ENCODE peak calls at places on chromosomes 12 and 14, in six cellular contexts. One of them, this sample, is unnamed.

GRCh38 chr14:68133856-68134255 is 314.3 kb downstream of the RAD51B start:
- DNase-seq in ovary: no peak
- DNase-seq in stomach: no peak
- DNase-seq in choroid plexus epithelial cell: no peak
- DNase-seq in IMR-90: no peak
- DNase-seq in astrocyte of the spinal cord: no peak
- DNase-seq in this sample: no peak

GRCh38 chr12:67807808-67808207 is 159.3 kb downstream of the DYRK2 start:
- DNase-seq in ovary: no peak
- DNase-seq in stomach: no peak
- DNase-seq in choroid plexus epithelial cell: no peak
- DNase-seq in IMR-90: peak; percentile 16
- DNase-seq in astrocyte of the spinal cord: no peak
- DNase-seq in this sample: peak; percentile 65

GRCh38 chr14:77027538-77028383 is 747 bp downstream of the IRF2BPL start:
- DNase-seq in ovary: peak; percentile 87
- DNase-seq in stomach: peak; percentile 64
- DNase-seq in choroid plexus epithelial cell: peak; percentile 83
- DNase-seq in IMR-90: peak; percentile 81
- DNase-seq in astrocyte of the spinal cord: peak; percentile 84
- DNase-seq in this sample: peak; percentile 75

GRCh38 chr12:58424735-58425379 is 483.5 kb downstream of the ATP23 start:
- DNase-seq in ovary: no peak
- DNase-seq in stomach: no peak
- DNase-seq in choroid plexus epithelial cell: peak; percentile 46
- DNase-seq in IMR-90: no peak
- DNase-seq in astrocyte of the spinal cord: peak; percentile 20
- DNase-seq in this sample: peak; percentile 34

GRCh38 chr12:33614630-33615029 is 175.0 kb upstream of the SYT10 start:
- DNase-seq in ovary: no peak
- DNase-seq in stomach: no peak
- DNase-seq in choroid plexus epithelial cell: no peak
- DNase-seq in IMR-90: no peak
- DNase-seq in astrocyte of the spinal cord: no peak
- DNase-seq in this sample: no peak

GRCh38 chr14:31206536-31207286 is 882 bp downstream of the HECTD1 start:
- DNase-seq in ovary: peak; percentile 44
- DNase-seq in stomach: peak; percentile 50
- DNase-seq in choroid plexus epithelial cell: no peak
- DNase-seq in IMR-90: no peak
- DNase-seq in astrocyte of the spinal cord: peak; percentile 9
- DNase-seq in this sample: peak; percentile 45

GRCh38 chr12:121712462-121713256 is at the start of gene TMEM120B:
- DNase-seq in ovary: peak; percentile 81
- DNase-seq in stomach: peak; percentile 90
- DNase-seq in choroid plexus epithelial cell: peak; percentile 71
- DNase-seq in IMR-90: peak; percentile 71
- DNase-seq in astrocyte of the spinal cord: peak; percentile 63
- DNase-seq in this sample: peak; percentile 82

GRCh38 chr12:123532808-123533649 is 490 bp downstream of the RILPL1 start:
- DNase-seq in ovary: peak; percentile 40
- DNase-seq in stomach: peak; percentile 28
- DNase-seq in choroid plexus epithelial cell: peak; percentile 23
- DNase-seq in IMR-90: peak; percentile 24
- DNase-seq in astrocyte of the spinal cord: peak; percentile 35
- DNase-seq in this sample: peak; percentile 49

GRCh38 chr14:99321955-99322730 is 50.1 kb upstream of the BCL11B start:
- DNase-seq in ovary: no peak
- DNase-seq in stomach: no peak
- DNase-seq in choroid plexus epithelial cell: no peak
- DNase-seq in IMR-90: no peak
- DNase-seq in astrocyte of the spinal cord: no peak
- DNase-seq in this sample: no peak

GRCh38 chr12:26791328-26791791 is 41.6 kb downstream of the ITPR2 start:
- DNase-seq in ovary: no peak
- DNase-seq in stomach: no peak
- DNase-seq in choroid plexus epithelial cell: peak; percentile 72
- DNase-seq in IMR-90: peak; percentile 43
- DNase-seq in astrocyte of the spinal cord: peak; percentile 63
- DNase-seq in this sample: peak; percentile 68

GRCh38 chr12:13002301-13003097 is 2.4 kb upstream of the HEBP1 start:
- DNase-seq in ovary: no peak
- DNase-seq in stomach: no peak
- DNase-seq in choroid plexus epithelial cell: no peak
- DNase-seq in IMR-90: peak; percentile 23
- DNase-seq in astrocyte of the spinal cord: no peak
- DNase-seq in this sample: no peak

GRCh38 chr14:59046746-59047145 is 141.7 kb upstream of the DAAM1 start:
- DNase-seq in ovary: no peak
- DNase-seq in stomach: no peak
- DNase-seq in choroid plexus epithelial cell: no peak
- DNase-seq in IMR-90: no peak
- DNase-seq in astrocyte of the spinal cord: peak; percentile 61
- DNase-seq in this sample: no peak

GRCh38 chr14:56487090-56487667 is 92.4 kb upstream of the TMEM260 start:
- DNase-seq in ovary: no peak
- DNase-seq in stomach: no peak
- DNase-seq in choroid plexus epithelial cell: peak; percentile 55
- DNase-seq in IMR-90: peak; percentile 32
- DNase-seq in astrocyte of the spinal cord: peak; percentile 26
- DNase-seq in this sample: peak; percentile 37

GRCh38 chr14:102590667-102591099 is 1.8 kb upstream of the RCOR1 start:
- DNase-seq in ovary: peak; percentile 39
- DNase-seq in stomach: peak; percentile 45
- DNase-seq in choroid plexus epithelial cell: peak; percentile 54
- DNase-seq in IMR-90: peak; percentile 23
- DNase-seq in astrocyte of the spinal cord: peak; percentile 28
- DNase-seq in this sample: peak; percentile 42

GRCh38 chr14:93128785-93129459 is 13.2 kb upstream of the ITPK1 start:
- DNase-seq in ovary: no peak
- DNase-seq in stomach: no peak
- DNase-seq in choroid plexus epithelial cell: no peak
- DNase-seq in IMR-90: no peak
- DNase-seq in astrocyte of the spinal cord: no peak
- DNase-seq in this sample: no peak

GRCh38 chr12:3214508-3215365 is 137.6 kb downstream of the TSPAN9 start:
- DNase-seq in ovary: no peak
- DNase-seq in stomach: no peak
- DNase-seq in choroid plexus epithelial cell: no peak
- DNase-seq in IMR-90: no peak
- DNase-seq in astrocyte of the spinal cord: no peak
- DNase-seq in this sample: no peak

GRCh38 chr12:27588786-27589185 is 64.8 kb downstream of the PPFIBP1 start:
- DNase-seq in ovary: no peak
- DNase-seq in stomach: no peak
- DNase-seq in choroid plexus epithelial cell: no peak
- DNase-seq in IMR-90: no peak
- DNase-seq in astrocyte of the spinal cord: no peak
- DNase-seq in this sample: no peak

GRCh38 chr12:39723831-39724230 is 104.2 kb upstream of the ABCD2 start:
- DNase-seq in ovary: no peak
- DNase-seq in stomach: no peak
- DNase-seq in choroid plexus epithelial cell: peak; percentile 2
- DNase-seq in IMR-90: no peak
- DNase-seq in astrocyte of the spinal cord: peak; percentile 30
- DNase-seq in this sample: peak; percentile 2

GRCh38 chr12:110896559-110896958 is 23.8 kb downstream of the MYL2 start:
- DNase-seq in ovary: no peak
- DNase-seq in stomach: no peak
- DNase-seq in choroid plexus epithelial cell: no peak
- DNase-seq in IMR-90: no peak
- DNase-seq in astrocyte of the spinal cord: no peak
- DNase-seq in this sample: no peak

GRCh38 chr12:116542345-116542950 is 16.7 kb upstream of the MAP1LC3B2 start:
- DNase-seq in ovary: no peak
- DNase-seq in stomach: no peak
- DNase-seq in choroid plexus epithelial cell: no peak
- DNase-seq in IMR-90: no peak
- DNase-seq in astrocyte of the spinal cord: no peak
- DNase-seq in this sample: no peak

GRCh38 chr14:74955229-74955999 is at the start of gene PGF:
- DNase-seq in ovary: peak; percentile 52
- DNase-seq in stomach: peak; percentile 74
- DNase-seq in choroid plexus epithelial cell: peak; percentile 55
- DNase-seq in IMR-90: no peak
- DNase-seq in astrocyte of the spinal cord: peak; percentile 30
- DNase-seq in this sample: peak; percentile 46

GRCh38 chr14:103141117-103141796 is 18.0 kb downstream of the TNFAIP2 start:
- DNase-seq in ovary: no peak
- DNase-seq in stomach: peak; percentile 71
- DNase-seq in choroid plexus epithelial cell: peak; percentile 61
- DNase-seq in IMR-90: peak; percentile 38
- DNase-seq in astrocyte of the spinal cord: no peak
- DNase-seq in this sample: peak; percentile 62

DNA sequence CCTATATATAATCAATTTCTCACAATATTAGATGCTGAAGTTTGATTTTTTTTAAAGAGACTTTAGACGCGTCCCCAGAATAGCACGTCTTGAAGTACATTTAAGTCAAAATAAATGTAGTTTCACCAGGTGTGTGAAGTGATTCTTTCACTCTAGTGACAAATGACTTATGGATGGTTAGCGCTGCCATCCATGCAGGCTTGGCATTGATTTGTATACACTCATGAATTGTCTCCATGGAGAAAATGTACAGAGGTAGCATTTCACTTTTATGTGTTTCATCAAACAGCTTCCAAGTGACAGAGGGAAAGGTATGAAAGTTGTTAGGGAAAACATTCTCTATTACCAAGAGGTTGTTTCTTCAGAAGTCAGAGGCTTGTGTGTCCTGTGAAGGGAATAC is 360.8 kb downstream of the PDZRN4 start:
- DNase-seq in ovary: no peak
- DNase-seq in stomach: no peak
- DNase-seq in choroid plexus epithelial cell: no peak
- DNase-seq in IMR-90: no peak
- DNase-seq in astrocyte of the spinal cord: no peak
- DNase-seq in this sample: no peak
- H3K4me3 ChIP-seq in ovary: no peak overlapping the region
- H3K4me3 ChIP-seq in stomach: no peak overlapping the region
- H3K4me3 ChIP-seq in choroid plexus epithelial cell: no peak overlapping the region
- H3K4me3 ChIP-seq in IMR-90: no peak overlapping the region
- H3K4me3 ChIP-seq in astrocyte of the spinal cord: no peak overlapping the region
- H3K4me3 ChIP-seq in this sample: no peak overlapping the region

DNA sequence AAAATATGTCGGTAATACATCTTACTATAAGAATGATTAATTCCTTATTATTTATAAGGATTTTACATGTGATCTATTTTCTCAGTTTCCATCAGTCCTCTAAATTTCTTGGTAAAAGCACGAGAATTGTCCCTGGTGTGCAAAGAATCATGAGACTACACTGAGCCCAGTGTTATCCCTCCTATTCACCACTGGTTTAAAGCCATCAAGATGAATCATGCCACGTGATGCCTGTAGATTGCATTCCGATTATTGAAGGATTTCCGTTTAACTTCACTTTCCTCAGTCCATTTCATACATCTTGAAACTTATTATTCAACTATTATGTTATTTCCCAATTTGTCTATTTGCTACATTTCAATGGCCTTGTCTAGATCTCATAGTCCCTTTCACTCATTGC is 601.9 kb downstream of the GALC start:
- DNase-seq in ovary: no peak
- DNase-seq in stomach: no peak
- DNase-seq in choroid plexus epithelial cell: no peak
- DNase-seq in IMR-90: no peak
- DNase-seq in astrocyte of the spinal cord: no peak
- DNase-seq in this sample: no peak
- TF ChIP-seq CTCF in ovary: no peak
- TF ChIP-seq CTCF in stomach: no peak
- TF ChIP-seq CTCF in choroid plexus epithelial cell: no peak
- TF ChIP-seq CTCF in IMR-90: no peak
- TF ChIP-seq CTCF in astrocyte of the spinal cord: no peak
- TF ChIP-seq CTCF in this sample: no peak

DNA sequence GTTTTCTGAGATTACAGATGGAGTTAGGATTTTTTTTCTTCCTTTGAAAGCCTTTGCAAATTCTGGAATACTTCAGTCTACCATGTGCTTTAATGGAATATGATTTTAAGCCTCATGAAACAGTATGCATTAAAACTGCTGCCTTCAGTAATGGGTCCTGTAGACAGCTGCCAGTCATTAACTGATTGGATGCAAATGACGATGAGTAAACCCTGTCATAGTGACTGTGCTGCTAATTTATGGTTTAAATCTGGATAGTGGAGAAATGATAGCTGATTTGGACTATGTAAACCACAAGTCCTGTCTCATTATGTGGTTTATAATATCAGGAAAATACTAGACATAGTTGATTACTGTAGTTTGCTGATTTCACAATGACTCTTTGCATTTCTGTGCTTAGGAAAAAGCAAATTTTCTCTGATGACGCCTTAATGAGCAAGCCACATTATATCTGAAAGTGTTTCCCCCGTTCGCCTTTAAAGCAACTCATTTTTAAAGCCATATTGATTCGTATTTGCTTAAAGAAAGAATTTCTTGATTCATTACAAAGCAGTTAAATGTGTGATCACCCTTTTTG is 217.6 kb downstream of the TMTC2 start:
- DNase-seq in ovary: no peak
- DNase-seq in stomach: no peak
- DNase-seq in choroid plexus epithelial cell: no peak
- DNase-seq in IMR-90: peak; percentile 2
- DNase-seq in astrocyte of the spinal cord: no peak
- DNase-seq in this sample: no peak
- H3K4me3 ChIP-seq in ovary: no peak overlapping the region
- H3K4me3 ChIP-seq in stomach: no peak overlapping the region
- H3K4me3 ChIP-seq in choroid plexus epithelial cell: no peak overlapping the region
- H3K4me3 ChIP-seq in IMR-90: no peak overlapping the region
- H3K4me3 ChIP-seq in astrocyte of the spinal cord: no peak overlapping the region
- H3K4me3 ChIP-seq in this sample: no peak overlapping the region

GRCh38 chr12:54220092-54220557 is 31.3 kb upstream of the SMUG1 start:
- DNase-seq in ovary: peak; percentile 66
- DNase-seq in stomach: peak; percentile 70
- DNase-seq in choroid plexus epithelial cell: peak; percentile 81
- DNase-seq in IMR-90: peak; percentile 74
- DNase-seq in astrocyte of the spinal cord: peak; percentile 74
- DNase-seq in this sample: peak; percentile 84
- TF ChIP-seq CTCF in ovary: peak; percentile 89
- TF ChIP-seq CTCF in stomach: peak; percentile 75
- TF ChIP-seq CTCF in choroid plexus epithelial cell: peak; percentile 90
- TF ChIP-seq CTCF in IMR-90: peak; percentile 81
- TF ChIP-seq CTCF in astrocyte of the spinal cord: peak; percentile 90
- TF ChIP-seq CTCF in this sample: peak; percentile 80

DNA sequence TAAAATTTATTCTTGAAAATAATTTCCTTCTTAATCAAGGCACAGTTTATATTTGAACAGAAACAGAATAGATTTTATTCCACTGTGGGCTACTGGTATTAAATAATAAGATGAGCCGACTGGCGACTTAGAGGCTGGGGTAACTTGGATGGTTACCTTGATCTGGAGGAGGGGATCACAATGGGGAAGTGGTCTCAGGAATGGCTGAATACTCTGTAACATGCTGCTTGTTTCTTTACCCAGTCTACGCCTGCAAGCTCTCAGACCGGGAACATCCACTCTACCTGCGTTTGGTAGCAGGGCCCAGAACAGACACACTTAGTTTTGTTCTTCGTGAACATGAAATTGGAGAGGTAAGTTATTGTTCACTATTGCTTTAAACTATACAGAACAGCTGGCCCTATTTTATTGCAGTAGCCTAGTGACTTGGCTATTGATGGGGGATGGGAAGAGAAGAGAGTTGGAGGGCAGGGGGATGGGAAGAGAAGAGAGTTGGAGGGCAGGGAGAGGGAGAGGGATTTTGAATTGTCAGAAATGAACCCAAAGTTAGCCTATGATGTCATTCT is 67.9 kb downstream of the GNS start:
- DNase-seq in ovary: no peak
- DNase-seq in stomach: no peak
- DNase-seq in choroid plexus epithelial cell: no peak
- DNase-seq in IMR-90: no peak
- DNase-seq in astrocyte of the spinal cord: no peak
- DNase-seq in this sample: no peak
- H3K4me3 ChIP-seq in ovary: no peak overlapping the region
- H3K4me3 ChIP-seq in stomach: no peak overlapping the region
- H3K4me3 ChIP-seq in choroid plexus epithelial cell: no peak overlapping the region
- H3K4me3 ChIP-seq in IMR-90: no peak overlapping the region
- H3K4me3 ChIP-seq in astrocyte of the spinal cord: no peak overlapping the region
- H3K4me3 ChIP-seq in this sample: no peak overlapping the region